ENCODE peak calls at places on chromosomes 6 and 20, in ten cellular contexts. B is HCT116, J is dorsolateral prefrontal cortex, Z is B cell, I is pancreas, K is fibroblast of the aortic adventitia, D is brain microvascular endothelial cell, Y is upper lobe of right lung, U is left ventricle myocardium inferior, O is RWPE1. V is an unnamed sample.
A peak's percentile ranks its signal among the peaks of the same experiment; 100 is the strongest.

GRCh38 chr20:5658897-5659296 is 91.3 kb upstream of the SHLD1 start:
- DNase-seq in J (peak; percentile 86), B (no peak), K (peak; percentile 97), O (peak; percentile 70), U (peak; percentile 50), I (peak; percentile 18), D (peak; percentile 93), Z (peak; percentile 92), Y (no peak), V (peak; percentile 9)

GRCh38 chr6:42138630-42139619 is 3.5 kb downstream of the C6orf132 start:
- DNase-seq in U (no peak), K (no peak), O (no peak), B (no peak), Y (no peak), I (no peak), J (no peak), Z (no peak), D (no peak), V (no peak)

GRCh38 chr6:88380618-88381288 is 214.6 kb upstream of the CNR1 start:
- DNase-seq in K (peak; percentile 41), O (peak; percentile 42), B (no peak), D (peak; percentile 57), Z (no peak), Y (no peak), I (no peak), U (no peak), J (peak; percentile 36), V (no peak)

GRCh38 chr20:52682271-52682670 is 289.9 kb upstream of the TSHZ2 start:
- DNase-seq in U (no peak), I (no peak), J (no peak), K (no peak), D (no peak), O (no peak), Y (no peak), B (no peak), Z (no peak), V (no peak)

GRCh38 chr6:131638013-131638412 is 911 bp downstream of the ENPP3 start:
- DNase-seq in U (no peak), Y (no peak), O (no peak), J (no peak), B (no peak), D (no peak), Z (no peak), K (no peak), I (no peak), V (no peak)

GRCh38 chr6:152096863-152097496 is 289.5 kb downstream of the ESR1 start:
- DNase-seq in J (no peak), Z (no peak), K (peak; percentile 91), Y (no peak), B (no peak), U (no peak), I (no peak), D (peak; percentile 79), O (peak; percentile 71), V (no peak)

GRCh38 chr6:78513856-78514255 is 353.5 kb upstream of the IRAK1BP1 start:
- DNase-seq in O (no peak), U (no peak), Z (no peak), D (no peak), Y (no peak), J (no peak), I (no peak), B (peak; percentile 34), K (no peak), V (no peak)

GRCh38 chr6:41439524-41440418 is 104.4 kb downstream of the NCR2 start:
- DNase-seq in D (no peak), O (no peak), Y (no peak), K (no peak), Z (peak; percentile 52), J (no peak), I (no peak), B (no peak), U (no peak), V (no peak)

DNA sequence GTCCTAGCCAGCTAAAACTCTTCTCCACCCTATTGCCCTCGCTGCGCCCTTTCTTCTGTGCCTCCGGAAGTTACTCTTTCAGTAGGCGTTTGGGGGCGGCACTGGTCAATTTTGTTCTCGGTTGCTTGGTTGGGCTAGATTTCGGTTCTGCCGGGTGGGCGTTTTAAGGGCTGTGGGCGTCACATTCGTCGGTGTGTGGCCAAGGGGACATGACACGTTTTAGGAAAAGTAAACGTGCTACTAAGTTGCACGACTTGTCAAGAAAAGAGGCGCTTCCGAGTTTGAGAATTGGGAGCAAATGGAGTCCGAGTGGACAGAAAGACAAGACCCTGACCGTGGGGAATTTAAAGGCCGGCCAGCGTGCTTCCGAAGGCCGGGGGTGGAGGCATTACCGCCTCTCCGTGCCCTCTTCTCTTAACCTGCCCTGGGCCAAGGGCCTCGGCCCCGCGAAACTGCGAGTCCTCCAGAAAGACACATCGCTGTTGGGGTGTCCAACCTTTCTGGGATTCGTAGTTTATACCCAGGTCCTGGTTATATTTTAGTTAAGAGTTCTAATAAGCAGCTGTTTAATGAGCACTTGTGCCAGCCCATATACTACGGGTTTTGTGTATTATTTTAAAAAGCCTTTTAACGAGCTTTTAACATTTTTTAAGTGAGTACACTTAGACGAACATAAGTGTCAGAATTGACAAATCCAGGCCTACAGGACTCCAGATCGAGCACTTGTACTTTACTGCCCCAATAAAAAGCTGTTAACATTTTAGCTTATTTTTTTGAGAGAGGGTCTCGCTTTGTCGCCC is 664 bp upstream of the BAG6 start:
- DNase-seq in O (peak; percentile 78), I (peak; percentile 78), B (no peak), Y (peak; percentile 90), D (no peak), K (no peak), J (peak; percentile 89), U (peak; percentile 86), Z (peak; percentile 89), V (no peak)
- TF ChIP-seq CTCF in O (no peak), I (no peak), B (no peak), Y (peak; percentile 18), D (no peak), K (peak; percentile 9), J (no peak), U (no peak), Z (no peak), V (no peak)

GRCh38 chr6:43146228-43146627 is 24.8 kb upstream of the SRF start:
- DNase-seq in Z (no peak), J (no peak), U (no peak), I (no peak), O (no peak), K (no peak), D (no peak), B (no peak), Y (no peak), V (no peak)

GRCh38 chr6:43141644-43142043 is 29.4 kb upstream of the SRF start:
- DNase-seq in B (no peak), O (no peak), Y (no peak), J (no peak), D (no peak), I (no peak), Z (no peak), K (no peak), U (no peak), V (no peak)

GRCh38 chr6:43144879-43145278 is 26.2 kb upstream of the SRF start:
- DNase-seq in U (no peak), B (no peak), Z (no peak), Y (no peak), K (no peak), I (no peak), D (no peak), J (no peak), O (peak; percentile 57), V (no peak)

GRCh38 chr6:43142101-43142500 is 29.0 kb upstream of the SRF start:
- DNase-seq in J (no peak), Z (no peak), D (no peak), U (no peak), O (no peak), K (no peak), Y (no peak), I (no peak), B (no peak), V (no peak)

GRCh38 chr6:43143235-43144124 is 27.6 kb upstream of the SRF start:
- DNase-seq in K (peak; percentile 92), Z (peak; percentile 57), U (peak; percentile 87), Y (peak; percentile 91), O (peak; percentile 88), D (peak; percentile 80), B (peak; percentile 24), I (peak; percentile 89), J (peak; percentile 84), V (peak; percentile 87)
- TF ChIP-seq CTCF in K (peak; percentile 97), Z (peak; percentile 87), U (peak; percentile 97), Y (peak; percentile 95), O (peak; percentile 92), D (peak; percentile 99), B (peak; percentile 96), I (peak; percentile 85), J (peak; percentile 95), V (peak; percentile 99)

GRCh38 chr6:119334535-119335264 is 14.9 kb downstream of the MAN1A1 start:
- DNase-seq in B (no peak), O (no peak), U (no peak), J (no peak), Y (no peak), K (peak; percentile 62), I (no peak), D (no peak), Z (no peak), V (no peak)

GRCh38 chr6:119333063-119333609 is 16.4 kb downstream of the MAN1A1 start:
- DNase-seq in J (no peak), U (no peak), D (no peak), Z (no peak), Y (no peak), K (no peak), B (no peak), I (no peak), O (no peak), V (no peak)

GRCh38 chr6:119331676-119332286 is 17.8 kb downstream of the MAN1A1 start:
- DNase-seq in O (no peak), Z (no peak), K (no peak), Y (no peak), J (no peak), B (no peak), I (no peak), U (no peak), D (no peak), V (no peak)

GRCh38 chr6:119330520-119330919 is 19.0 kb downstream of the MAN1A1 start:
- DNase-seq in O (no peak), U (no peak), D (no peak), J (no peak), Z (no peak), Y (no peak), B (no peak), K (no peak), I (no peak), V (no peak)

DNA sequence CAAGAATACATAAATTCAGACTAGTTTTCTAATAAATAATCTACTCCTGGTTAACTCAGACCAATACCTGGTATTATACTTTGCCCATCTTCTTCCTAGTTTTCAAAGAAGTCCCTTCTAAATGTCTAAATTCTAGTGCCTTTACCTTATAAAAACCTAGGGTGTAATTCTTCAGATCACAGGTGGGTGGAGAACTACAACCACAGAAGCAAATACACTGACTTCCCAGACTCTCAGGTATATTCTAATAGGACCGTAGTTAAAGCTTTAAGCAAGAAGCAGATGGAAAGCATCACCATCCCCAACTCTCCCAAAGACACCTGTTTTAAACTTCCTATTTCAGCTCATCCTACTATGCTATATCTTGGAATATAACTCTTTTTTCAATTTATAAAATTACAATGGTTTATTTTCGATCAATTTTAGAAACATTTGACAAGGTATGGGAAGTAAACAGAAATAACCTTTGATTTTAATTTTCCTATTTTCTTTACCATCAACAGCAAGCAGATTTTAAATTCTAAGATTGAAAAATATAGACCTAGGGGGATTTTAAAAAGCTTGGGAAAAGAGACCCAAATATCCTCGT is 15.8 kb downstream of the MAN1A1 start:
- DNase-seq in Y (no peak), U (no peak), O (peak; percentile 60), I (no peak), Z (no peak), D (no peak), K (no peak), J (no peak), B (no peak), V (no peak)
- TF ChIP-seq CTCF in Y (peak; percentile 52), U (peak; percentile 60), O (peak; percentile 55), I (no peak), Z (peak; percentile 81), D (peak; percentile 37), K (peak; percentile 31), J (peak; percentile 53), B (peak; percentile 63), V (peak; percentile 66)

GRCh38 chr6:95866732-95867131 is 149.0 kb upstream of the FUT9 start:
- DNase-seq in I (no peak), B (peak; percentile 18), U (no peak), O (peak; percentile 2), D (no peak), J (peak; percentile 13), Y (no peak), K (no peak), Z (no peak), V (no peak)
- TF ChIP-seq CTCF in I (no peak), B (peak; percentile 57), U (peak; percentile 59), O (peak; percentile 25), D (no peak), J (peak; percentile 41), Y (no peak), K (no peak), Z (no peak), V (peak; percentile 58)